ENCODE peak calls at places on chromosomes 1 and 21, in four cellular contexts. W, Y, P and Q are unnamed samples.

GRCh38 chr21:43835061-43835460 is 30.0 kb upstream of the AGPAT3 start:
- DNase-seq in W (no peak), Y (no peak), P (no peak), Q (no peak)

GRCh38 chr1:1120866-1121563 is 5.1 kb upstream of the C1orf159 start:
- DNase-seq in W (peak), Y (no peak), P (no peak), Q (peak)

GRCh38 chr1:167634435-167634834 is 4.4 kb downstream of the RCSD1 start:
- DNase-seq in W (no peak), Y (no peak), P (no peak), Q (no peak)

GRCh38 chr1:95013948-95014574 is 58.7 kb downstream of the ALG14 start:
- DNase-seq in W (peak), Y (no peak), P (no peak), Q (no peak)

GRCh38 chr1:156550346-156550745 is 22.0 kb downstream of the IQGAP3 start:
- DNase-seq in W (no peak), Y (no peak), P (no peak), Q (no peak)

GRCh38 chr1:15574741-15575140 is 10.1 kb downstream of the AGMAT start:
- DNase-seq in W (no peak), Y (no peak), P (no peak), Q (no peak)

GRCh38 chr1:13593511-13594131 is 10.0 kb downstream of the PDPN start:
- DNase-seq in W (no peak), Y (no peak), P (no peak), Q (no peak)

GRCh38 chr21:44820851-44821250 is 3.0 kb upstream of the SUMO3 start:
- DNase-seq in W (no peak), Y (no peak), P (no peak), Q (no peak)

GRCh38 chr1:11653616-11654570 is at the start of gene FBXO2:
- DNase-seq in W (no peak), Y (no peak), P (no peak), Q (no peak)